ENCODE peak calls at places on chromosome 13, in five cellular contexts. R is tibial nerve, D is AG04450, A is astrocyte of the spinal cord, L is heart right ventricle. M is an unnamed sample.

GRCh38 chr13:110561335-110562033 is at the start of gene RAB20:
- DNase-seq in D (peak), A (peak), R (peak), L (peak), M (no peak)

GRCh38 chr13:32031025-32031814 is at the start of gene FRY:
- DNase-seq in D (no peak), A (peak), L (peak), R (peak), M (no peak)

GRCh38 chr13:47396915-47397314 is 500.1 kb upstream of the HTR2A start:
- DNase-seq in A (no peak), R (no peak), D (no peak), L (no peak), M (no peak)

GRCh38 chr13:78323848-78324247 is 279.5 kb downstream of the POU4F1 start:
- DNase-seq in R (no peak), L (no peak), A (no peak), D (no peak), M (no peak)

GRCh38 chr13:46530084-46530935 is 22.7 kb upstream of the LRCH1 start:
- DNase-seq in A (peak), R (no peak), L (no peak), D (no peak), M (peak)

GRCh38 chr13:55106509-55106908 is 2034.2 kb upstream of the PRR20A start:
- DNase-seq in R (no peak), A (no peak), L (no peak), D (no peak), M (no peak)

GRCh38 chr13:49731766-49732165 is 40.5 kb upstream of the EBPL start:
- DNase-seq in L (no peak), A (peak), R (no peak), D (peak), M (peak)

GRCh38 chr13:79496188-79496587 is 15.2 kb downstream of the NDFIP2 start:
- DNase-seq in D (no peak), R (no peak), L (no peak), A (no peak), M (no peak)

GRCh38 chr13:93227906-93228801 is 1.5 kb downstream of the GPC6 start:
- DNase-seq in D (no peak), L (peak), A (peak), R (peak), M (peak)

GRCh38 chr13:35025314-35025713 is 83.2 kb downstream of the NBEA start:
- DNase-seq in R (no peak), L (no peak), D (no peak), A (no peak), M (no peak)

GRCh38 chr13:77316430-77316829 is 10.5 kb downstream of the MYCBP2 start:
- DNase-seq in L (no peak), A (no peak), R (no peak), D (no peak), M (no peak)

GRCh38 chr13:22211876-22212275 is 541.0 kb downstream of the FGF9 start:
- DNase-seq in A (no peak), R (no peak), D (no peak), L (no peak), M (no peak)

GRCh38 chr13:52012512-52012836 is 276 bp downstream of the ALG11 start:
- DNase-seq in A (no peak), D (no peak), L (no peak), R (no peak), M (no peak)

GRCh38 chr13:111952814-111953213 is 114.1 kb upstream of the SOX1 start:
- DNase-seq in R (no peak), L (no peak), D (no peak), A (no peak), M (no peak)

GRCh38 chr13:35923347-35923746 is 207.8 kb downstream of the DCLK1 start:
- DNase-seq in L (peak), R (no peak), D (no peak), A (peak), M (no peak)

GRCh38 chr13:27281420-27281819 is 10.8 kb downstream of the RASL11A start:
- DNase-seq in L (no peak), R (no peak), A (no peak), D (no peak), M (no peak)

GRCh38 chr13:46171739-46172138 is 10.2 kb downstream of the LCP1 start:
- DNase-seq in D (no peak), R (no peak), A (no peak), L (no peak), M (no peak)

GRCh38 chr13:59829690-59830089 is 334.0 kb downstream of the DIAPH3 start:
- DNase-seq in R (no peak), L (no peak), D (no peak), A (no peak), M (no peak)

GRCh38 chr13:42615691-42616090 is 41.7 kb downstream of the TNFSF11 start:
- DNase-seq in D (no peak), A (no peak), R (no peak), L (no peak), M (no peak)

GRCh38 chr13:97856001-97856675 is 97.3 kb upstream of the IPO5 start:
- DNase-seq in A (no peak), L (peak), R (peak), D (no peak), M (no peak)

GRCh38 chr13:90281709-90282108 is 1065.8 kb upstream of the MIR17HG start:
- DNase-seq in L (no peak), D (no peak), R (no peak), A (no peak), M (no peak)

GRCh38 chr13:46934749-46935148 is 37.9 kb upstream of the HTR2A start:
- DNase-seq in A (no peak), R (no peak), D (no peak), L (no peak), M (no peak)

GRCh38 chr13:96426160-96426559 is 336.3 kb downstream of the HS6ST3 start:
- DNase-seq in D (no peak), R (no peak), L (no peak), A (no peak), M (no peak)

GRCh38 chr13:88217372-88217771 is 546.2 kb downstream of the SLITRK5 start:
- DNase-seq in L (no peak), A (no peak), R (no peak), D (no peak), M (no peak)

GRCh38 chr13:26220575-26220974 is 1.5 kb downstream of the RNF6 start:
- DNase-seq in A (peak), D (no peak), R (no peak), L (no peak), M (peak)

GRCh38 chr13:43528992-43529391 is 257.8 kb downstream of the ENOX1 start:
- DNase-seq in L (no peak), D (no peak), A (no peak), R (no peak), M (no peak)

GRCh38 chr13:32080328-32080744 is 48.8 kb downstream of the FRY start:
- DNase-seq in R (no peak), D (no peak), A (no peak), L (no peak), M (no peak)

GRCh38 chr13:25218011-25218410 is 45.9 kb upstream of the AMER2 start:
- DNase-seq in R (no peak), A (no peak), L (no peak), D (no peak), M (no peak)

GRCh38 chr13:25213716-25214115 is 41.6 kb upstream of the AMER2 start:
- DNase-seq in D (no peak), L (no peak), A (no peak), R (no peak), M (no peak)

GRCh38 chr13:25217023-25217909 is 45.2 kb upstream of the AMER2 start:
- DNase-seq in R (no peak), A (peak), L (no peak), D (no peak), M (no peak)

GRCh38 chr13:25215253-25215575 is 43.1 kb upstream of the AMER2 start:
- DNase-seq in A (no peak), D (no peak), L (no peak), R (no peak), M (no peak)

DNA sequence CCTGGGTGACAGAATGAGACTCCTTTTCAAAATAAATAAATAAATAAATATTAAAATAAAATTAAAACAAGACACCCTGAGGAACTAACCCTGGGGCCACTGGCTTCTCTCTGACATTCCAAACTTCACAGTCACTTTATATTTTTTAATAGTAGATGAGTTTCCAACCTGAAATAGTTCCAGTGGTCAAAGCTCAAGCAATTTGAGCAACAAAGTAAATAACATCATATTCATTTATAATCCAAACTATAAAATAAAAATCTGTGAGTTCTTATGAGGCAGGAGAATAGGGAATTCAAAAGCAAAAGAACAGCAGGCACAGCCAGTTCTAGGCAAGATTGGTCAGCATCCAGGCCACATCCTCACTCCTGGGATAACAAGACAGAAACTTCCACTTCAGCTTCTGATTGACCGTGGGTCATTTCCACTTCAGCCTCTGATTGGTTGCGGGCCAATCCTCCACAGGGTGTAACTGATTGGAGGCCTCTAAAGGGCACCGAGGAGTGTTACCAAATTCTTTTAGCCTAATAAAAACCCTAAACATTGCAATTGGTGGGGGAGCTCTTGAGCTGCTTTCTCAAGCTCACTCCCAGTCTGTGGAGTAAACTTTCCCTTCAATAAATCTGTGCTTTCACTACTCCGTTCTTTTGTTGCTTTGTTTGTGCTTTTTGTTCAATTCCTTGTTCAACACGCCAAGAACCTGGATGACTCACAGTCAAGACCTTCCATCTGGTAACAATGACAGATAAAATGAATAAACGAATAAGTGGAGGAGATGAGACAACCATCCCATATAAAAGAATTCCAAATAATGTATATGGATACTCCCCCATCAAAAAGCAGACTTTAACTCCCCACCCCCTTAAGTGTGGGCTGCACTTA is 42.5 kb upstream of the AMER2 start:
- DNase-seq in L (peak), R (peak), A (peak), D (no peak), M (peak)
- TF ChIP-seq CTCF in L (no peak), R (no peak), A (peak), D (peak), M (peak)

DNA sequence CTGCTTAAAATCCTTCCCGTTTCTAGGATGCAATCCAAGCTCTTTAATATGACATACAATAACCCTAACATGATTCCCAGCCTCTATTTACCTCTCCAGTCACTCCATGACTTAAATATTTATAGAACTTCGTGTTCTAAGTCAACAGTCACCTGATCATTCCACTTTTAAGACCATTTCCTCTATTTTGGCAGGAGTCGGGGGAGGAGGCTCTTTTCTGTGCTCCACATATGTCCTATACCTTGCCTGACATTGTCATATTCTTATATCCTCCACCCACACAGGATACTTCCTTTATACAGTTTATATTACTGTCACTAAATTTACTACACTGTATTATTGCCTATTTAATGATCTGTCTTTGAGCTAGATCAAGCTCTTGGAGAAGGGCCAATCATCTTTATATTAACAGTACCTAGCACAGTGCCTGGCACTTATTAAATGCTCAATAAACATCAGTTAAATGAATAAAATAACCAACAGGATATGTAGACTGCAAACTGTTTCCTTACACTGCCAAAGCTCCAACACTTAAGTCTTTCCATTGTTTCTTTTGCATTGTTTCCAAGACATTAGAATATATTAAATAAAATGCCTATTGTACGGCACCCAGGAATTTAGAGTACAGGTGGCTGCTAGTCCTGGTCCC is 2.7 kb downstream of the ARGLU1 start:
- DNase-seq in L (no peak), R (no peak), D (no peak), A (no peak), M (no peak)
- H3K4me3 ChIP-seq in L (peak), R (peak), D (peak), A (no peak), M (no peak)

DNA sequence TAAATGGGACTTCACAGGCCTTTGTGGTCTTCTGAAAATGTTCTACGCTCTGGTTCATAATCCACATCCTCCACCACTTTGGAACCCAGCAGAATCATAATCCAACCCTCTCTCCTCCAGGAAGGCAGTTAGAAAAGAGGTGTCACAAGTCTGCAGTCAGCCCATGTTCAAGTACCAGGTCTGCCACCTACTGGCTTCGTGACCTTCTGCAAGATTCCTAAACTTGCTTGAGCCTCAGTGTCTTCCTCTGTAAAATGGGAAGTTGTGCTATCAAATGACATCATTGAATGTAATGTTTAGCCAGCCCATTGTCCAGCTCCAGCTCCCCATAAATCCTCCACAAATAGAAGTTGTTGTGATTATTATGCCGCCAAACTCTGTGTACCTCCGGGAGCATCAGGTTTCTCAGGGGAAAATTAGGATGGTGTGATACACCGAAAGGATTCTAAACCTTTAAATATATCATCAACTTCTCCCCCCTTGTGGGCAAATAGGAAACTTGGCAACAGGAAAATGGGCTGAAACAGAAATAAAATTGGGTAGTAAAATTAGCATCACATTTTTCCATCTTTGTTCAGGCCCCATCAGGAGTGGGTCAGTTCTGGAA is 109.7 kb downstream of the NUFIP1 start:
- DNase-seq in D (no peak), R (no peak), L (no peak), A (peak), M (no peak)
- TF ChIP-seq CTCF in D (peak), R (no peak), L (peak), A (peak), M (peak)

DNA sequence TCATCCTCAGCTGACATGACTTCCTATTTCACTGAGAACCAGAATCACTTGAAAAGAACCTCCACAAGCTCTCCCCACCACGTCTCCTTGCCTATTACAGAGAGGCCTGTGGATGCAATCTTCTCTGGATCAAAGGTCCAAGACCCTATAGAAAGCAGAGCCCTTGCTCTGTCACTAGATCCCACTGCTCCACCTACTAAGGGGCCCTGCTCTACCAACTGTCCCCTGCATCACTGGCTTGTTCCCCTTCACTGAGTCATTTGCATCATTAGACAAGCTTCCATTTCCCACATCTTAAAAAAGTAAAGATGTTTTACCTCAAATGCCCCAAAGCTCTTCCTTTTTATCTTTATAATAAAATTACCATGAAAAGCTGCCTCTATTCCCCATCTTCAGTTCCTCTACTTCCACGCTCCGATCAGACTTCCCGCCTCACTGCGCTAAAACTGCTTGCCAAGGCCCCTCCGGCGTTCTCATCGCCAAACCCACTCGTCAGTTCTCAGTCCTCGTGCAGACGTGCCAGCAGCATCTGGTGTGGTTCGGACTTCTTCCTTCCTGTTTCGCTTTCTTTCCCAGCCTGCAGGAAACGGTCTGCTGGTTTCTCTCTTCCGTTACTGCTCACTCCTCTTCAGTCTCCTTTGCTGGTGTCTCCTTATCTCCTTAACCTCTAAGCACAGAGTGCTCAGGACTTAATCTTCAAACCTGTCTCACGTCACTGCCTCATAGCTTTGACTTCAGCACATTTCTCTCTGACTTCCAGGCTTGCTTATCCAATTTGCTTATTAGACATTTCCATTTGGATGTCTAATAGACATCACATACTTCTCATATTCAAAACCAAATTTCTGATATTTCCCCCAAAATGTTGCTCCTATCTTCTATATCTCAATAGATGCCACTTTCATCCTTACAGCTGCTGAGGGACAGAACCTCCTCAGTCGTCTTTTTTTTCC is 40.5 kb downstream of the RCBTB2 start:
- DNase-seq in D (no peak), R (peak), A (no peak), L (peak), M (peak)
- H3K4me3 ChIP-seq in D (no peak), R (peak), A (no peak), L (peak), M (peak)

GRCh38 chr13:99085846-99086148 is 107.9 kb upstream of the DOCK9 start:
- DNase-seq in R (no peak), L (peak), A (no peak), D (no peak), M (no peak)

GRCh38 chr13:99086869-99087129 is 108.9 kb upstream of the DOCK9 start:
- DNase-seq in R (peak), D (no peak), L (no peak), A (no peak), M (no peak)

GRCh38 chr13:99086149-99086868 is 108.4 kb upstream of the DOCK9 start:
- DNase-seq in L (peak), D (no peak), R (peak), A (peak), M (no peak)

GRCh38 chr13:99087954-99088491 is 110.2 kb upstream of the DOCK9 start:
- DNase-seq in D (no peak), L (peak), A (no peak), R (peak), M (no peak)

GRCh38 chr13:99087130-99087953 is 109.5 kb upstream of the DOCK9 start:
- DNase-seq in D (peak), A (peak), R (peak), L (peak), M (peak)
- TF ChIP-seq CTCF in D (no peak), A (peak), R (no peak), L (no peak), M (peak)

DNA sequence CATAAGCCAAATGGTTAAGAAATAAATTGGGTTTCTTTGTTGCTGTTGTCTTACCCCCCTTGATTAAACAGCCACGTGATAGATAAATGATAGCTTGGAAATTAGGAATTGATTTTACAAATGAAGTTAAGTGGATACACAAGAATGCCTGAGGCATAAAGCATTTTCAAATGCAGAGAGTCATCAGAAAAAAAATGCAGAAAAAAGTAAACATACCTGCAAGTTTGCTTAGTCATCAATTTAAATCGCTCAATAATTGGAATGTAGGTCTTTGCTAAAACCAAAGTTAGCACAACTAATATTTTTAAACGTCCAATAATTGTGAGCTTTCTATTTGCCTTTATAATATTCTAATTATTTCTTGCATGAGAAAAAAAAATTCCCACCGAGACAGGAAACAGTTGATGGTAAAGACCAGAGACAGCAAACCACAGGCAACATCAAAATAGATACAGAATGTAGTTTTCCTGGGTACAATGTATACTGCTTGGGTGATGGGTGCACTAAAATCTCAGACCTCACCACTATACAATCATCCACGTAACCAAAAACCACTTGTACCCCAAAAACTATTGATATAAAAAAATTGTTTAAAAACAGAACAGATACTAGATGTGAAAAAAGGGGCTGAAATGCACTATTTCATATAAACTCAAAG is 924.0 kb downstream of the PCDH9 start:
- DNase-seq in R (no peak), D (no peak), A (no peak), L (no peak), M (no peak)
- H3K4me3 ChIP-seq in R (no peak), D (no peak), A (no peak), L (no peak), M (no peak)

M was measured in AG09309.